ENCODE peak calls at places on chromosome X, in four cellular contexts. L is hepatocyte, O is upper lobe of right lung, S is ovary. F is an unnamed sample.

GRCh38 chrX:123846598-123847038 is 13.2 kb upstream of the XIAP start:
- DNase-seq in L (no peak), O (no peak), S (no peak), F (no peak)

GRCh38 chrX:153456161-153456560 is 10.3 kb upstream of the TREX2 start:
- DNase-seq in L (no peak), O (no peak), S (no peak), F (no peak)

GRCh38 chrX:44470816-44471215 is 71.8 kb downstream of the FUNDC1 start:
- DNase-seq in S (no peak), O (no peak), L (no peak), F (no peak)

GRCh38 chrX:120514236-120514635 is 45.1 kb upstream of the LAMP2 start:
- DNase-seq in O (no peak), L (peak), S (no peak), F (peak)

GRCh38 chrX:118727686-118728339 is 407 bp downstream of the IL13RA1 start:
- DNase-seq in S (peak), O (peak), L (peak), F (no peak)

GRCh38 chrX:117744958-117745357 is 371.7 kb downstream of the KLHL13 start:
- DNase-seq in L (no peak), S (no peak), O (no peak), F (no peak)

GRCh38 chrX:17098516-17099247 is 152.2 kb downstream of the REPS2 start:
- DNase-seq in S (no peak), O (no peak), L (no peak), F (no peak)

GRCh38 chrX:56505866-56506265 is 57.6 kb upstream of the UBQLN2 start:
- DNase-seq in O (no peak), L (peak), S (no peak), F (no peak)

GRCh38 chrX:77937291-77937690 is 26.8 kb downstream of the ATP7A start:
- DNase-seq in L (no peak), O (no peak), S (no peak), F (peak)

GRCh38 chrX:124502144-124502543 is 155.8 kb downstream of the SH2D1A start:
- DNase-seq in L (no peak), O (no peak), S (no peak), F (no peak)

GRCh38 chrX:70241501-70241900 is 7.0 kb downstream of the AWAT1 start:
- DNase-seq in O (no peak), L (no peak), S (no peak), F (no peak)

GRCh38 chrX:70244881-70245280 is 10.4 kb downstream of the AWAT1 start:
- DNase-seq in O (no peak), S (no peak), L (no peak), F (no peak)

DNA sequence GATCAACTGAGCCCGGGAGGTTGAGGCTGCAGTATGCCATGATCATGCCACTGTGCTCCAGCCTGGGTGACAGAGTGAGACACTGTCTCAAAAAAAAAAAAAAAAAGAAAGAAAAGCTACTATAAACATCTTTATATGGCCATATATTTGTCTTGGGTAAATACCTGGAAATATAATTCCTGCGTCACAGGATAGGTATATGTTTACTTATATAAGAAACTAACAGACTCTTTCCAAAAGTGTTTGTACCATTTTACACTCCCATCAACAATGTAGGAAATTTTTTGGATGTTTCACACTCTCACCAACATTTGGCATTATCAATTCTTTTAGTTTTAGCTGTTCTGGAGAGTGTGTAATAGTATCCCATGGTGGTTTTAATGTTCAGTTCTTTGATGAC is 12.8 kb downstream of the P2RY4 start:
- DNase-seq in S (no peak), O (no peak), L (no peak), F (no peak)
- H3K27ac ChIP-seq in S (no peak), O (no peak), L (no peak), F (no peak)

DNA sequence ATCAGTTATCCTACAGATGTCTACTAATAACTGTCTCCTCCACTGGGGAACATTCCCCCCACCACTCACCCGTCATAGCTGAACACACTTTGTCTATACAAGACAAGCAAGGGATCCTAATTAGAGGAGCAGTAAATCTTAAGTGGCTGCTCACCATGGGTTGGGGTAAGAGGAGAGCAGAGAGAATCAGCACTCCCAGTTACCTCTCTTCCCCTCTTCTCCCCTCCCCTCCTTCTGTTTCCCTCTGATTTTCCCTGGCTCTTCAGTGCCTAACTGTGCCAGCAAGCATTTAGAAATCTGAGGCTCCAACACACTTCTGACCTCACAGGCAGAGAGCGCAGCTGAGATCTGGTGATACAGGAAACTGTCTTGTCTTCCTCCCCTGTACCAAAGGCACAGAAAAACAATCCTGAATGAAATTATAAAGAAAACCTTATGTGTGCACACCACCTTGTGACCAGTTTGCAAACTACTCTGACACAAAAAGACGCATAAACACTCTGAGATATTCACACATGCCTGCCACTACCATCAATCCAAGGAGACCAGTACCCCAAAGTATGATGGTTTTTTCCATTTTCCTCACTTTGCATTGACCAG is 82.5 kb upstream of the SMIM10 start:
- DNase-seq in S (no peak), L (peak), O (no peak), F (no peak)
- TF ChIP-seq CTCF in S (no peak), L (peak), O (no peak), F (no peak)

GRCh38 chrX:47198687-47199080 is 5.1 kb downstream of the UBA1 start:
- DNase-seq in O (no peak), S (no peak), L (no peak), F (no peak)
- H3K27ac ChIP-seq in O (no peak), S (peak), L (no peak), F (peak)

DNA sequence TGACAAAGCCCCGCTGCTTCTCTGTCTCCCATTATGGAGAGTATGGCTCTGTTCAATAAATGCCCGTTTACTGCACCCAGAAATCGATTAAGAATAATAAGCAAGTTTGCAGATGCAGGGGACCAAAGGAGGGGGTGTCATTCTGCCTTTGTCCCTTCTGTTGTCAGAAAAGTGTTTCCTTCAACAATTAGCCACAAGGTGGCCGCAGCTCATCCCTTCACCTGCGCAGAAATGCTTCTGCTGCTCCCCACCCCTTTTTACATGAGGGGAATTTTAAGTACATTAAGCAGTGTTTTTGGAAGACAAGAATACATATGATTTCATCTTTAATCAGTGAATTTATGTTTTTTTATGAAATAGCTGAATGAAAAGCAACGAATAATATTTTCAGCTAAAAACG is 175.6 kb upstream of the ARX start:
- DNase-seq in S (no peak), L (no peak), O (no peak), F (no peak)
- TF ChIP-seq CTCF in S (no peak), L (no peak), O (no peak), F (no peak)

DNA sequence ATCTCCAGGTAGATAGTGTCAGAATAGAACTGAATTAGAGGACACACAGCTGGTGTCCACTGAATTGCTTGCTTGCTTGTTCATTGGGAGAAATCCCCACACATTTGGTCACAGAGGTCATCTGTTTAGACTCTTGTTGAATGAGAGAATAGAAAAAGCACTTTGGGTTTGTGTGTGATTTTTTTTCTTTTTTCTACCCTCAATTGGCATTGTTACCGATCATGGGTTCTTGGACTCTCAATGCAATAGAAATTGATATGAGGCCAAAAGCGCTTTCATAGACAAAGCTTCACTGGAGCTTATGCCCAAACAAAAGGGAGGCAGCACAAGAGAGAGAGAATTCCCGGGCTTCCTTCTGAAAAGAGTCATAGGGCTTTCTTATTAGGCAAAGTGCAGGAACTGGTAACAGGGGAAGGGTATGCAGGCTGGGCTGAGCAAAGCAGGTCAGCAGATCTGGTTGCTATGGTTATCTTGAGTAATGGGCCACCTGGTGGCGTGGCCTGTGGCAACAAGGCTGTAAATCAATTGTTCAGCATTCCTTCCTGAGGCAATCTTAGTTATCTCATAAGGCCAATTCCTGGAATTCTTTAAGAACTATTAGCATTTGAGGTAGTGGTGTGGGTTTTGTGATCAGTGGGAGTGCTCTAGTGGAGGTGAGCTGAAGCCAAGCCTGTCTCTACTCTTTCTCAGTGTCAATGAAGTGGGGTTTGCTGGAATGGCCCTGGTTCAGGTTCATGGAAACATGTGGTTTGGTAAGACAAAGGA is 5.3 kb upstream of the GPR82 start:
- DNase-seq in O (no peak), S (no peak), L (peak), F (no peak)
- H3K27ac ChIP-seq in O (no peak), S (no peak), L (peak), F (no peak)

DNA sequence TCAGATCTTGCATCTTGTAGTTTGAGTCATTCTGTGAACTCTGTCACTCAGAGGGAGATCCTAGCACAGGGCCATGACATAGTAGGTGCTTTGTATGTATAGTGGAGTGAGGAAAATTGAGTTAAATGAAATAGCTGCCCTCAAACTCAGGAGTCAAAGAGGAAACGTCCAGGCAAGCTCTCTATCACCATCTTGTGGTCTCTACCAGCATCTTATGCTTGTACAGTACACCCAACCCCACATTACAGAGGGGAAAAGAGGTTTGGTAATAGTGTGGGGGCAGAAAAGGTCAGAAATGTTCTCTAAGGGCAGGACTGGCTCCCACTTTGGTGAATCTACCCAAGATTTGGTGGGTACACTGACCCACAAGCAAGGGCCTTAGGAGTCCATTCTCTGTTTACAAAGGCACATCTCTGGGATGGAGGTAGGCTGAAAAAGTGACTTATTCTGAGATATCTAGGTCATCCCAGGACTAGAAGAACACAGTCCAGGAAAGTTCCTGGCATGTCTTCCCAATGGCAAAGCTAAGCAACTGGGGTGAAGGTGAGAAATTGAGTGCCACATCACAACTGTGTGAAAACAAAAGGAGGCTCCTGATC is 131.8 kb downstream of the OR13H1 start:
- DNase-seq in L (peak), S (no peak), O (no peak), F (peak)
- TF ChIP-seq CTCF in L (peak), S (no peak), O (no peak), F (no peak)

GRCh38 chrX:12954981-12955380 is 19.9 kb upstream of the TMSB4X start:
- DNase-seq in S (no peak), L (no peak), O (no peak), F (no peak)

GRCh38 chrX:12951590-12951965 is 23.3 kb upstream of the TMSB4X start:
- DNase-seq in O (no peak), S (no peak), L (no peak), F (no peak)

GRCh38 chrX:12950851-12951589 is 23.9 kb upstream of the TMSB4X start:
- DNase-seq in S (no peak), O (peak), L (peak), F (no peak)

GRCh38 chrX:12954376-12954775 is 20.5 kb upstream of the TMSB4X start:
- DNase-seq in L (no peak), S (no peak), O (no peak), F (no peak)

DNA sequence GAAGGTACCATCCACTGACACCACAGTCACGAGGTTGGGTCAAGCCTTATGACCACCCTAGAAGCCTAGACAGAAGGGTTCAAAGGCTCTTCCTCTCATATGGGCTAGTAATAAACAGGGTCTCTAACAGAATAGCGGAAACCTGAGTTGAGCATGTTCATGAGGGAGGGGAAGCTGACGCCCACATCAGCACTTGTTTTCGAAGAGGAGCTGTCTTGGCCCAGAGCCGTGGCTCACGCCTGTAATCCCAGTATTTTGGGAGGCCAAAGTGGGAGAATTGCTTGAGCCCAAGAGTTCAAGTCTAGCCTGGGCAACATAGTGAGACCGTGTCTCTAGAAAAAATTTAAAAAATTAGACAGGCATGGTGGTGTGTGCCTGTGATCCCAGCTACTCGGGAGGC is 21.5 kb upstream of the TMSB4X start:
- DNase-seq in S (no peak), L (no peak), O (no peak), F (no peak)
- H3K27ac ChIP-seq in S (no peak), L (no peak), O (no peak), F (no peak)